ENCODE peak calls at places on chromosomes 5 and 9, in five cellular contexts. X is HFF-Myc, U is IMR-90, E is testis, Q is left ventricle myocardium inferior. F is an unnamed sample.

GRCh38 chr5:179268966-179269693 is 76.1 kb downstream of the ADAMTS2 start:
- DNase-seq in X (no peak), U (no peak), Q (no peak), E (peak; percentile 9), F (peak; percentile 70)

GRCh38 chr5:10366310-10367297 is 13.1 kb downstream of the MARCHF6 start:
- DNase-seq in E (peak; percentile 78), X (no peak), U (peak; percentile 54), Q (no peak), F (peak; percentile 78)

GRCh38 chr5:40240111-40240510 is 439.6 kb upstream of the PTGER4 start:
- DNase-seq in X (peak; percentile 51), U (peak; percentile 43), Q (no peak), E (no peak), F (no peak)

GRCh38 chr5:129172561-129172960 is 78.0 kb downstream of the ISOC1 start:
- DNase-seq in E (no peak), U (no peak), X (no peak), Q (no peak), F (no peak)

GRCh38 chr9:93575706-93576295 is 583 bp upstream of the PHF2 start:
- DNase-seq in Q (peak; percentile 48), X (no peak), U (peak; percentile 16), E (peak; percentile 63), F (peak; percentile 96)

GRCh38 chr5:100772548-100772947 is 130.5 kb downstream of the ST8SIA4 start:
- DNase-seq in E (no peak), U (no peak), Q (no peak), X (no peak), F (no peak)

GRCh38 chr9:90830977-90831376 is 29.4 kb downstream of the SYK start:
- DNase-seq in X (no peak), Q (no peak), E (no peak), U (no peak), F (no peak)

GRCh38 chr5:42940853-42941252 is 99.3 kb downstream of the ANXA2R start:
- DNase-seq in U (no peak), E (no peak), X (no peak), Q (no peak), F (no peak)

GRCh38 chr9:78314953-78315870 is 18.3 kb downstream of the PSAT1 start:
- DNase-seq in U (peak; percentile 65), X (no peak), E (no peak), Q (no peak), F (no peak)

DNA sequence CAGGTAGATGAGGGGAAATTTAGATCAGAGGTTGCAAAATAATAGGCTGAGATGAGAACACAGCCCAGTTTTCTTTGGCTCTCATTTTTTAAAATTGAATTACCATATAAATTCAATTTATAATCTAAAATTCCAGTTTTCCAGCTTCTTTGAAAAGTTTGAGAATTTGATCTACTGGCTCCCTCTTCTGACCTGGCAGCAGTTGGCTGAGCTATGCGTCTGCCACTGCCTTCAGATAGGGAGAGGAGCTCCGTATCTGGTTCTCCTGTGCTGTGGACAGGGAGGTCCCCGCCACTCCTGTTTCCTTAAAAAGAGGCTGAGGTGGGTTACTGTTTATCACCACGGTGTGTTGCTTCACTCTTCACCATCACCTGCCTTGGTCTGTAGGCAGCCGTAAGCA is 103.7 kb downstream of the ARHGAP26 start:
- DNase-seq in Q (no peak), X (no peak), E (peak; percentile 54), U (no peak), F (peak; percentile 35)
- TF ChIP-seq CTCF in Q (peak; percentile 35), X (peak; percentile 6), E (no peak), U (no peak), F (peak; percentile 19)

DNA sequence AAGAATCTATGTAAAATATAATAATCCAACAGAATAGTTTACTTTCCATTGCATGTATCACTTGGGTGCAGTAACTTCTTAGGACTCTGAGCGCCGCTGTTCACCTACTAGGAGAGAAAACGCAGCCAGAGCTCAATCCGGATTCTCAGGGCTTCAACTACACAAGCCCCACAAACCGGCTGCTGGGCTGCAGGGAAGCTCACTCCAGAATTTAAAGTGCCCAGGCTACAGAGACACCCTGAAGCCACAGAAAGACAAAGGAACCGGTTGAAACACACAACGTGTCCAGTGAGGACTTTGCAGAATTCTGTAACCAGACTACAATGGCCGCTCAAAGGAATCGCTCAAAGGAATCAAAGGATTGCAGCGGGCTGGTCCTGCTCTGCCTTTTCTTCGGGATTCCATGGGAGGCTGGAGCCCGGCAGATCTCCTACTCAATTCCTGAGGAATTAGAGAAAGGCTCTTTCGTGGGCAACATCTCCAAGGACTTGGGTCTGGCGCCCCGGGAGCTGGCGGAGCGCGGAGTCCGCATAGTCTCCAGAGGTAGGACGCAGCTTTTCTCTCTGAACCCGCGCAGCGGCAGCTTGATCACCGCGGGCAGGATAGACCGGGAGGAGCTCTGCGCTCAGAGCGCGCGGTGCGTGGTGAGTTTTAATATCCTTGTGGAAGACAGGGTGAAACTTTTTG is at the start of gene PCDHGA10:
- DNase-seq in X (no peak), E (peak; percentile 74), Q (no peak), U (peak; percentile 80), F (peak; percentile 94)
- TF ChIP-seq CTCF in X (peak; percentile 62), E (peak; percentile 32), Q (peak; percentile 66), U (peak; percentile 70), F (peak; percentile 79)

DNA sequence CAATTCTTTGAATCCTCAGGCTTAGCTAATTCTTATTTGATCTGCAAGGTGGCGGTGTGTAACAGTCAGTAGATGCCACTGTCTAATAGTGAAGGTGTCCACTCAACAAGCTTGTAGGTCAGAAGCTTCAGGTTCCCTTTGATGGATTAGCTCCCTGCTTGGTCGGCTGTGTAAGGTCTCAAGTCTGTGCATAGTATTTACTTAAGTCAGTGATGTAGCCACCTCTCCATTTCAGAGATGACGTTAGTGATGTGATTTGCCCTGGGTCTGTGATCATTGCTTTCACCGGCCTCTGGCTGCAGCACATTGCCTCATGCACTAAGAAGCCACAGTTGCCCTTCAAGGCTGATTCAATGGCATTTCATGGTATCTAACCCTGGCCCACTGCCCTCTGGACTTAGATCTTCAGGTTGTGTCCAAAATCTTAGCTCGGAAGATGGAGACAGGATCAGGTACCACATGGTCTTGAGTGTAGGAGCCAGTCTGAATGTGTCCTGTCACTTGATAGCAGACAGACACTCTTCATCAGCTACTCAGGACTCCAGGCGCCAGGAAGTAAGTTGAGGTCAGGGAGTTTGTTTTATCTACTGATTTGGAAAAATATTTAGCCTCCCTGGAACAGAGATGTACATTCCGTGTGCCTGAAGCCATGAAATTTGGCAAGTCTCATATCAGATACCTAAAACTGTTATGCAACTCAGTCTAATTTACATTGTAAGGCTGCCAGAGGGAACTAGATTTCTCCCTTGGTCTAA is 42.9 kb downstream of the SUB1 start:
- DNase-seq in E (no peak), U (peak; percentile 85), Q (no peak), X (no peak), F (peak; percentile 74)
- TF ChIP-seq CTCF in E (no peak), U (no peak), Q (no peak), X (no peak), F (no peak)

GRCh38 chr5:74257645-74258328 is 382.7 kb downstream of the ENC1 start:
- DNase-seq in U (peak; percentile 55), Q (peak; percentile 77), X (no peak), E (peak; percentile 69), F (no peak)

GRCh38 chr5:74256947-74257573 is 383.5 kb downstream of the ENC1 start:
- DNase-seq in X (no peak), E (no peak), Q (no peak), U (no peak), F (peak; percentile 8)

GRCh38 chr5:74261906-74262305 is 378.6 kb downstream of the ENC1 start:
- DNase-seq in X (peak; percentile 72), E (no peak), U (peak; percentile 20), Q (no peak), F (no peak)

GRCh38 chr5:74262810-74263209 is 377.7 kb downstream of the ENC1 start:
- DNase-seq in U (no peak), Q (no peak), E (no peak), X (no peak), F (no peak)

GRCh38 chr5:74259572-74259971 is 381.0 kb downstream of the ENC1 start:
- DNase-seq in U (no peak), E (no peak), X (no peak), Q (no peak), F (no peak)
- TF ChIP-seq CTCF in U (no peak), E (no peak), X (no peak), Q (no peak), F (no peak)

F was measured in osteoblast.